ENCODE peak calls at places on chromosomes 7 and 10, in ten cellular contexts. One of them, this sample, is unnamed.

GRCh38 chr7:121505021-121505420 is 108.9 kb upstream of the FAM3C start:
- DNase-seq in posterior cingulate gyrus: no peak
- DNase-seq in CD4-positive, CD25-positive, alpha-beta regulatory T cell: no peak
- DNase-seq in GM18507: no peak
- DNase-seq in NCI-H187 treated with DMSO at 0.1 percent for 48 hours: no peak
- DNase-seq in Caki2: peak; percentile 14
- DNase-seq in AG10803: peak; percentile 89
- DNase-seq in NCI-H1092: no peak
- DNase-seq in NCI-H2227 treated with DMSO at 0.1 percent for 48 hours: no peak
- DNase-seq in fibroblast of villous mesenchyme: peak; percentile 48
- DNase-seq in this sample: no peak

GRCh38 chr10:125548878-125549277 is 134.1 kb downstream of the TEX36 start:
- DNase-seq in Caki2: no peak
- DNase-seq in fibroblast of villous mesenchyme: no peak
- DNase-seq in NCI-H1092: no peak
- DNase-seq in NCI-H2227 treated with DMSO at 0.1 percent for 48 hours: no peak
- DNase-seq in GM18507: no peak
- DNase-seq in NCI-H187 treated with DMSO at 0.1 percent for 48 hours: no peak
- DNase-seq in AG10803: no peak
- DNase-seq in CD4-positive, CD25-positive, alpha-beta regulatory T cell: no peak
- DNase-seq in posterior cingulate gyrus: no peak
- DNase-seq in this sample: no peak

GRCh38 chr10:64071218-64071617 is 550.0 kb downstream of the REEP3 start:
- DNase-seq in GM18507: no peak
- DNase-seq in CD4-positive, CD25-positive, alpha-beta regulatory T cell: no peak
- DNase-seq in NCI-H1092: no peak
- DNase-seq in NCI-H187 treated with DMSO at 0.1 percent for 48 hours: no peak
- DNase-seq in posterior cingulate gyrus: no peak
- DNase-seq in fibroblast of villous mesenchyme: no peak
- DNase-seq in AG10803: peak; percentile 38
- DNase-seq in NCI-H2227 treated with DMSO at 0.1 percent for 48 hours: no peak
- DNase-seq in Caki2: no peak
- DNase-seq in this sample: no peak

GRCh38 chr7:140458191-140458590 is 21.1 kb downstream of the MKRN1 start:
- DNase-seq in AG10803: no peak
- DNase-seq in Caki2: no peak
- DNase-seq in CD4-positive, CD25-positive, alpha-beta regulatory T cell: no peak
- DNase-seq in GM18507: no peak
- DNase-seq in NCI-H2227 treated with DMSO at 0.1 percent for 48 hours: no peak
- DNase-seq in posterior cingulate gyrus: no peak
- DNase-seq in NCI-H1092: no peak
- DNase-seq in fibroblast of villous mesenchyme: no peak
- DNase-seq in NCI-H187 treated with DMSO at 0.1 percent for 48 hours: no peak
- DNase-seq in this sample: no peak

GRCh38 chr10:23404461-23404980 is 34.4 kb upstream of the OTUD1 start:
- DNase-seq in NCI-H1092: no peak
- DNase-seq in GM18507: no peak
- DNase-seq in fibroblast of villous mesenchyme: no peak
- DNase-seq in CD4-positive, CD25-positive, alpha-beta regulatory T cell: no peak
- DNase-seq in posterior cingulate gyrus: no peak
- DNase-seq in NCI-H187 treated with DMSO at 0.1 percent for 48 hours: no peak
- DNase-seq in Caki2: no peak
- DNase-seq in NCI-H2227 treated with DMSO at 0.1 percent for 48 hours: no peak
- DNase-seq in AG10803: peak; percentile 17
- DNase-seq in this sample: no peak

GRCh38 chr10:61464461-61465215 is 11.5 kb upstream of the TMEM26 start:
- DNase-seq in NCI-H187 treated with DMSO at 0.1 percent for 48 hours: no peak
- DNase-seq in GM18507: no peak
- DNase-seq in posterior cingulate gyrus: no peak
- DNase-seq in NCI-H1092: no peak
- DNase-seq in NCI-H2227 treated with DMSO at 0.1 percent for 48 hours: no peak
- DNase-seq in AG10803: peak; percentile 68
- DNase-seq in CD4-positive, CD25-positive, alpha-beta regulatory T cell: no peak
- DNase-seq in Caki2: no peak
- DNase-seq in fibroblast of villous mesenchyme: peak; percentile 77
- DNase-seq in this sample: no peak

GRCh38 chr7:95632609-95633008 is 36.3 kb upstream of the PDK4 start:
- DNase-seq in posterior cingulate gyrus: no peak
- DNase-seq in AG10803: peak; percentile 53
- DNase-seq in NCI-H2227 treated with DMSO at 0.1 percent for 48 hours: no peak
- DNase-seq in NCI-H187 treated with DMSO at 0.1 percent for 48 hours: no peak
- DNase-seq in NCI-H1092: no peak
- DNase-seq in CD4-positive, CD25-positive, alpha-beta regulatory T cell: no peak
- DNase-seq in Caki2: no peak
- DNase-seq in GM18507: no peak
- DNase-seq in fibroblast of villous mesenchyme: no peak
- DNase-seq in this sample: no peak

GRCh38 chr10:79378383-79378646 is 31.0 kb downstream of the PPIF start:
- DNase-seq in AG10803: no peak
- DNase-seq in GM18507: no peak
- DNase-seq in NCI-H1092: no peak
- DNase-seq in fibroblast of villous mesenchyme: no peak
- DNase-seq in NCI-H2227 treated with DMSO at 0.1 percent for 48 hours: no peak
- DNase-seq in NCI-H187 treated with DMSO at 0.1 percent for 48 hours: no peak
- DNase-seq in posterior cingulate gyrus: no peak
- DNase-seq in CD4-positive, CD25-positive, alpha-beta regulatory T cell: no peak
- DNase-seq in Caki2: no peak
- DNase-seq in this sample: no peak

GRCh38 chr7:136278057-136278456 is 300.9 kb upstream of the MTPN start:
- DNase-seq in CD4-positive, CD25-positive, alpha-beta regulatory T cell: no peak
- DNase-seq in fibroblast of villous mesenchyme: no peak
- DNase-seq in NCI-H2227 treated with DMSO at 0.1 percent for 48 hours: no peak
- DNase-seq in AG10803: no peak
- DNase-seq in GM18507: no peak
- DNase-seq in posterior cingulate gyrus: no peak
- DNase-seq in Caki2: no peak
- DNase-seq in NCI-H1092: no peak
- DNase-seq in NCI-H187 treated with DMSO at 0.1 percent for 48 hours: no peak
- DNase-seq in this sample: no peak

GRCh38 chr7:25391295-25391861 is 163.1 kb upstream of the NPVF start:
- DNase-seq in NCI-H187 treated with DMSO at 0.1 percent for 48 hours: no peak
- DNase-seq in NCI-H2227 treated with DMSO at 0.1 percent for 48 hours: peak; percentile 33
- DNase-seq in posterior cingulate gyrus: no peak
- DNase-seq in CD4-positive, CD25-positive, alpha-beta regulatory T cell: peak; percentile 30
- DNase-seq in NCI-H1092: no peak
- DNase-seq in GM18507: no peak
- DNase-seq in AG10803: peak; percentile 27
- DNase-seq in Caki2: peak; percentile 19
- DNase-seq in fibroblast of villous mesenchyme: peak; percentile 40
- DNase-seq in this sample: no peak

GRCh38 chr10:85868627-85869499 is 497.7 kb downstream of the GRID1 start:
- DNase-seq in GM18507: no peak
- DNase-seq in posterior cingulate gyrus: no peak
- DNase-seq in NCI-H2227 treated with DMSO at 0.1 percent for 48 hours: no peak
- DNase-seq in AG10803: no peak
- DNase-seq in fibroblast of villous mesenchyme: no peak
- DNase-seq in NCI-H187 treated with DMSO at 0.1 percent for 48 hours: no peak
- DNase-seq in CD4-positive, CD25-positive, alpha-beta regulatory T cell: no peak
- DNase-seq in Caki2: no peak
- DNase-seq in NCI-H1092: no peak
- DNase-seq in this sample: no peak

GRCh38 chr10:33240931-33241330 is 93.5 kb downstream of the NRP1 start:
- DNase-seq in NCI-H1092: no peak
- DNase-seq in NCI-H187 treated with DMSO at 0.1 percent for 48 hours: no peak
- DNase-seq in Caki2: no peak
- DNase-seq in NCI-H2227 treated with DMSO at 0.1 percent for 48 hours: no peak
- DNase-seq in fibroblast of villous mesenchyme: peak; percentile 67
- DNase-seq in CD4-positive, CD25-positive, alpha-beta regulatory T cell: no peak
- DNase-seq in GM18507: no peak
- DNase-seq in AG10803: peak; percentile 95
- DNase-seq in posterior cingulate gyrus: no peak
- DNase-seq in this sample: no peak

GRCh38 chr10:34143466-34143865 is 671.6 kb downstream of the PARD3 start:
- DNase-seq in CD4-positive, CD25-positive, alpha-beta regulatory T cell: no peak
- DNase-seq in NCI-H187 treated with DMSO at 0.1 percent for 48 hours: no peak
- DNase-seq in Caki2: no peak
- DNase-seq in GM18507: no peak
- DNase-seq in NCI-H1092: no peak
- DNase-seq in posterior cingulate gyrus: no peak
- DNase-seq in fibroblast of villous mesenchyme: no peak
- DNase-seq in NCI-H2227 treated with DMSO at 0.1 percent for 48 hours: no peak
- DNase-seq in AG10803: no peak
- DNase-seq in this sample: no peak

GRCh38 chr10:94299417-94299816 is 63.3 kb downstream of the NOC3L start:
- DNase-seq in NCI-H2227 treated with DMSO at 0.1 percent for 48 hours: no peak
- DNase-seq in CD4-positive, CD25-positive, alpha-beta regulatory T cell: peak; percentile 60
- DNase-seq in NCI-H1092: no peak
- DNase-seq in Caki2: peak; percentile 42
- DNase-seq in GM18507: no peak
- DNase-seq in posterior cingulate gyrus: no peak
- DNase-seq in AG10803: peak; percentile 78
- DNase-seq in fibroblast of villous mesenchyme: peak; percentile 75
- DNase-seq in NCI-H187 treated with DMSO at 0.1 percent for 48 hours: peak; percentile 23
- DNase-seq in this sample: no peak

GRCh38 chr10:24357344-24358021 is 148.5 kb downstream of the KIAA1217 start:
- DNase-seq in AG10803: no peak
- DNase-seq in Caki2: no peak
- DNase-seq in posterior cingulate gyrus: no peak
- DNase-seq in NCI-H1092: no peak
- DNase-seq in NCI-H187 treated with DMSO at 0.1 percent for 48 hours: no peak
- DNase-seq in CD4-positive, CD25-positive, alpha-beta regulatory T cell: no peak
- DNase-seq in fibroblast of villous mesenchyme: no peak
- DNase-seq in NCI-H2227 treated with DMSO at 0.1 percent for 48 hours: no peak
- DNase-seq in GM18507: no peak
- DNase-seq in this sample: no peak

GRCh38 chr7:130649004-130649790 is 19.4 kb downstream of the COPG2 start:
- DNase-seq in Caki2: no peak
- DNase-seq in fibroblast of villous mesenchyme: peak; percentile 81
- DNase-seq in CD4-positive, CD25-positive, alpha-beta regulatory T cell: no peak
- DNase-seq in AG10803: peak; percentile 47
- DNase-seq in NCI-H187 treated with DMSO at 0.1 percent for 48 hours: no peak
- DNase-seq in GM18507: peak; percentile 11
- DNase-seq in posterior cingulate gyrus: no peak
- DNase-seq in NCI-H2227 treated with DMSO at 0.1 percent for 48 hours: no peak
- DNase-seq in NCI-H1092: no peak
- DNase-seq in this sample: no peak

GRCh38 chr7:102916881-102917280 is 4.1 kb downstream of the LRRC17 start:
- DNase-seq in GM18507: no peak
- DNase-seq in posterior cingulate gyrus: no peak
- DNase-seq in CD4-positive, CD25-positive, alpha-beta regulatory T cell: no peak
- DNase-seq in AG10803: peak; percentile 43
- DNase-seq in Caki2: no peak
- DNase-seq in NCI-H1092: no peak
- DNase-seq in fibroblast of villous mesenchyme: no peak
- DNase-seq in NCI-H187 treated with DMSO at 0.1 percent for 48 hours: no peak
- DNase-seq in NCI-H2227 treated with DMSO at 0.1 percent for 48 hours: no peak
- DNase-seq in this sample: no peak

GRCh38 chr10:77805676-77806075 is 120.9 kb downstream of the DLG5 start:
- DNase-seq in CD4-positive, CD25-positive, alpha-beta regulatory T cell: no peak
- DNase-seq in NCI-H2227 treated with DMSO at 0.1 percent for 48 hours: no peak
- DNase-seq in GM18507: no peak
- DNase-seq in NCI-H187 treated with DMSO at 0.1 percent for 48 hours: no peak
- DNase-seq in AG10803: no peak
- DNase-seq in Caki2: no peak
- DNase-seq in NCI-H1092: no peak
- DNase-seq in fibroblast of villous mesenchyme: no peak
- DNase-seq in posterior cingulate gyrus: no peak
- DNase-seq in this sample: no peak

GRCh38 chr10:19922236-19922963 is 106.2 kb downstream of the PLXDC2 start:
- DNase-seq in CD4-positive, CD25-positive, alpha-beta regulatory T cell: no peak
- DNase-seq in AG10803: peak; percentile 82
- DNase-seq in NCI-H2227 treated with DMSO at 0.1 percent for 48 hours: no peak
- DNase-seq in Caki2: peak; percentile 55
- DNase-seq in posterior cingulate gyrus: no peak
- DNase-seq in NCI-H187 treated with DMSO at 0.1 percent for 48 hours: no peak
- DNase-seq in NCI-H1092: no peak
- DNase-seq in fibroblast of villous mesenchyme: peak; percentile 64
- DNase-seq in GM18507: no peak
- DNase-seq in this sample: no peak

GRCh38 chr10:112223725-112224124 is 40.2 kb upstream of the GPAM start:
- DNase-seq in NCI-H1092: no peak
- DNase-seq in Caki2: no peak
- DNase-seq in fibroblast of villous mesenchyme: no peak
- DNase-seq in posterior cingulate gyrus: no peak
- DNase-seq in CD4-positive, CD25-positive, alpha-beta regulatory T cell: no peak
- DNase-seq in GM18507: no peak
- DNase-seq in NCI-H2227 treated with DMSO at 0.1 percent for 48 hours: no peak
- DNase-seq in NCI-H187 treated with DMSO at 0.1 percent for 48 hours: no peak
- DNase-seq in AG10803: no peak
- DNase-seq in this sample: no peak